ENCODE peak calls at places on chromosomes 7 and 10, in ten cellular contexts. B is neural crest cell; G is transverse colon; P is GM13977; R is left ventricle myocardium inferior; I is CD4-positive, alpha-beta T cell; H is Calu3; X is lower lobe of right lung; Q is right atrium auricular region; S is type B pancreatic cell. K is an unnamed sample.

GRCh38 chr7:156703209-156703608 is 62.6 kb downstream of the RNF32 start:
- DNase-seq in B (no peak), I (no peak), G (no peak), Q (no peak), X (no peak), S (no peak), H (no peak), P (no peak), R (peak), K (no peak)

GRCh38 chr10:111077715-111078504 is 1.1 kb downstream of the ADRA2A start:
- DNase-seq in G (peak), B (no peak), R (peak), S (no peak), Q (peak), P (peak), I (no peak), H (peak), X (peak), K (no peak)

GRCh38 chr10:87915406-87915805 is 52.0 kb downstream of the PTEN start:
- DNase-seq in P (no peak), I (no peak), H (no peak), S (no peak), R (no peak), B (no peak), X (no peak), G (no peak), Q (no peak), K (no peak)

GRCh38 chr7:2968616-2969397 is 74.9 kb downstream of the CARD11 start:
- DNase-seq in P (no peak), I (no peak), S (no peak), Q (no peak), B (peak), X (no peak), G (no peak), R (no peak), H (no peak), K (no peak)

GRCh38 chr7:28029036-28029435 is 151.6 kb downstream of the JAZF1 start:
- DNase-seq in I (no peak), B (no peak), Q (no peak), R (no peak), X (no peak), P (no peak), S (no peak), H (no peak), G (no peak), K (no peak)

GRCh38 chr10:7206407-7207127 is 204.3 kb downstream of the SFMBT2 start:
- DNase-seq in R (no peak), B (no peak), G (no peak), P (no peak), I (no peak), H (no peak), X (no peak), S (no peak), Q (no peak), K (peak)

GRCh38 chr7:146414872-146415271 is 298.3 kb downstream of the CNTNAP2 start:
- DNase-seq in B (no peak), Q (no peak), I (no peak), G (no peak), P (no peak), R (no peak), H (no peak), S (no peak), X (no peak), K (no peak)

GRCh38 chr10:105800626-105801025 is 1159.5 kb downstream of the SORCS3 start:
- DNase-seq in P (no peak), S (no peak), B (no peak), H (no peak), I (no peak), R (no peak), X (no peak), Q (no peak), G (no peak), K (no peak)

GRCh38 chr10:99870051-99870730 is 87.8 kb downstream of the ABCC2 start:
- DNase-seq in B (no peak), R (no peak), I (peak), H (no peak), Q (no peak), X (no peak), S (no peak), G (no peak), P (no peak), K (no peak)

GRCh38 chr10:99374972-99375371 is 45.8 kb downstream of the CNNM1 start:
- DNase-seq in I (no peak), R (no peak), P (no peak), B (no peak), Q (no peak), X (no peak), G (no peak), S (no peak), H (no peak), K (no peak)

GRCh38 chr10:116113721-116114501 is 159.1 kb downstream of the GFRA1 start:
- DNase-seq in X (no peak), R (no peak), H (no peak), P (no peak), I (no peak), S (no peak), Q (no peak), G (no peak), B (no peak), K (no peak)

GRCh38 chr10:80535671-80536360 is 1.9 kb upstream of the SH2D4B start:
- DNase-seq in B (no peak), H (peak), P (peak), S (no peak), I (peak), G (peak), Q (no peak), X (peak), R (peak), K (peak)

GRCh38 chr10:87713707-87714106 is 54.0 kb downstream of the PAPSS2 start:
- DNase-seq in X (no peak), Q (no peak), P (no peak), B (no peak), I (no peak), G (no peak), R (no peak), H (no peak), S (no peak), K (no peak)

GRCh38 chr10:24574161-24574560 is 149.5 kb downstream of the ARHGAP21 start:
- DNase-seq in P (no peak), B (no peak), I (no peak), H (no peak), X (no peak), S (no peak), G (no peak), Q (no peak), R (no peak), K (no peak)

DNA sequence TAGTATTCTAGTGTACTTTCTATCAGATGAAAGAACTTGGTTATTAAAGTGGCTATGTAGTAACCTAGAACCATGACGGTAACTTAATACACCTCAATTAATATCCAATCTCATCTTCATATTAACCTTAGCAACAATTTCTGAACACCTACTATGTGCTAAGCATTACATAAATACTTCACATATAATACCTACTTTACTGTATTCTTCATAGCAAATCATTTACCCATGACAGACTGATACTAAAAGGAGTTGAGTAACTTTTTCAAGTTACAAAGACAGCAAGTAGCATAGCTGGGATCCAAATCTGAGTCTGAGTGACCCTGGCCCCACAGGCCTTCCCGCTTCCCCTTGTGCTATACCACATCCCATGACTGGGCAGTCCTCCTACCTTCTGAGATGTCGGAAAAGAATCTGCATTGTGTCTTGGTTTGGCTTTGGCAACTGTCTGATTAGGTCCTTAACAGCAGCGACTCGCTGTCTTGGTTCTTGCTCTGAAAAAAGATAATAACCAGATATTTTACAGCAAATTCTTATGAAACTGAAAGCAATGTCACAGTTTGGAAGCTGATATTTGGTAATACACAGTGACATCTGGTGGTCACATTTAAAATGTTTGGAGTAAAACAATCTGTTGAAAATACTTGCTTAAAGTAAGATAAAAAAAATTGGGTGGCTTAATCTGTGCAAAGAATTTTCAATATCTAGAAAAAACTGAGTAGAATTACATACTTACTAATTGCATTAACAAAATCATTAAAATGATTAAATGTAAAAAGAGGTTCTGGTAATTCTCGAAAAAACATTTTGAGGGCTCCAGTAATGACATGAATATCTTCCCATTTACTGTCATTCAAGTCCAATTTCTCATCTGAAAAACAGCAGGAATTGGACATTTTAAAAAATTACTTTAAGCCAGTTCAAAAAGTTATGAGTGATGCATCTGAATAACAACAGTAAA is 120.1 kb downstream of the ARHGAP12 start:
- DNase-seq in Q (peak), I (peak), B (no peak), P (peak), G (peak), S (no peak), X (peak), H (no peak), R (no peak), K (no peak)
- TF ChIP-seq CTCF in Q (peak), I (peak), B (peak), P (peak), G (peak), S (peak), X (peak), H (peak), R (peak), K (peak)

DNA sequence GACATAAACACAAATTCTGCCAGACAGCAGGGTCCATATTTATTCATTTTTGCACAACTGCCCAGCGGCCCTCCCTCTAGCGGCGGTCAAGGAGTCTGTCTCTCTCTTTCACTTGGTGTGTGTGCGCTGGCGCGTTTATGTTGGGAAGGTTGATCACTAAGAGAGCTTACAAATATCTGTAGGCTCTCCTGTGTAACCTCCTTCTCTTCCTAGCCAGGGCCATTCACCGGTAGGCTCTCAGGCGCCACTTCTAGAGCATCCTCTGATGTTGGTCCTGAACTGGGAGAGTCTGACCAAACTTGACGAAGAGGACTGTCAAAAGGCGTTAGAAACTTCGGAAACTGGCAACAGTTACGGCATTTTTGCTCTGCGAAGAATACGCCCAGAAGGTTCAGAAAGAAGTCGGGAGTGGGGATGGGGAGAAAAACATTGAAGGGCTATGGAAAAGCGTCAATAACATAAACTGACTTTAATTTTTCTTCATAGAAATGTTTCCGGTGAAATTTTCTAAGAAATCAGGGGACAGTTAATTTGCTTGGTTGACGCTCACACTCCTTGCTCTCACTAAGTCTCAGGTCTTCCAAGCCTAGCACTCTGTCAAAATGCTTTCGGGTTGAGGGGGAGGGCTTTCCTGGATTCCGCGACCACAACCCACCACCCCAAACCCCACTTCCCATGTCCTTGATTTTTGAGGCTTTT is 731.1 kb downstream of the ZWINT start:
- DNase-seq in G (no peak), I (no peak), P (peak), Q (no peak), X (no peak), B (peak), S (peak), H (no peak), R (no peak), K (no peak)
- TF ChIP-seq CTCF in G (peak), I (no peak), P (peak), Q (peak), X (peak), B (peak), S (peak), H (no peak), R (peak), K (no peak)

GRCh38 chr7:111954474-111955311 is 251.5 kb downstream of the DOCK4 start:
- DNase-seq in R (no peak), B (no peak), I (no peak), H (no peak), P (no peak), Q (no peak), S (no peak), X (no peak), G (no peak), K (no peak)

GRCh38 chr7:111951027-111951426 is 255.2 kb downstream of the DOCK4 start:
- DNase-seq in P (no peak), B (no peak), R (no peak), H (no peak), Q (no peak), S (no peak), X (no peak), I (no peak), G (no peak), K (no peak)

GRCh38 chr7:111958431-111958830 is 247.8 kb downstream of the DOCK4 start:
- DNase-seq in Q (no peak), X (no peak), G (no peak), S (no peak), R (no peak), H (no peak), P (no peak), I (no peak), B (no peak), K (no peak)

GRCh38 chr7:111954056-111954455 is 252.1 kb downstream of the DOCK4 start:
- DNase-seq in P (no peak), B (no peak), R (no peak), S (no peak), G (no peak), X (no peak), I (no peak), Q (no peak), H (no peak), K (no peak)

DNA sequence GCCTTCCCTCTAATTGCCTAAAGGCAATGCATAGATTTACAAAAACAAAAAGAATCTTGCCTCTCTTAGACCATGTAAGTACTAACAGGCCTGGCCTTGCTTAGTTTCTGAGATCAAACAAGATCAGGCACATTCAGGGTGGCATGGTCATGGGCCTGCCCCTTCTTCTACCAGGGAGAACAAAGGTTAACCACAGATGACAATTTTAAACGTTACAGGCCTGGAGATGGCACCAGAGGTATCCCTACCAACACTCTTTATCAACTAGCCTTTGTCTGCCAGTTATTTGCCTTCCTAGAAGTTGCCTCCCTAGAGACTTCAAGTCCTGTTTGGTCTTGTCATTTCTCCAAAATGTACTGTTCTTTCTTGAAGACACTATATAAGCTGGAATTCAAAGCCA is 252.6 kb downstream of the DOCK4 start:
- DNase-seq in S (no peak), R (no peak), G (no peak), P (no peak), I (no peak), H (no peak), B (no peak), Q (no peak), X (no peak), K (no peak)
- TF ChIP-seq CTCF in S (no peak), R (peak), G (no peak), P (no peak), I (no peak), H (no peak), B (no peak), Q (peak), X (no peak), K (no peak)

DNA sequence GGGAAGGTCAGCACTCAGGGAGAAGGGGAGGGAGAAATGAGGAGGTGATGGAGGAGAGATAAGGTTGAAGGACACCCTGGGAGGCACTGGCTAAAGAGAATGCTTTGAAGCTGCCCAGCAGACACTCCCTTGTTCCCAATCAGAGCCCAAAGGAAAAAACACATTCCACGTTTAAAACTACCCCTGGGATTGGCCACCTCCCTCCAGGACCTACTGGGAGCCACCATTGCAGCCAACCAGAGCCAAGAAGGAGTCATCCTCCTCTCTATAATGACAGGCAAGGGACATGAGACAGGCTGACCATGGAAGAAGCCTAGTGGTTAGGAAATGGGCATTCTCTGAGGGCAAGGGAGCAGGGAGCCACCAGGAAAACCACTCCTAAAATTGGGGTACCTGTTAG is 43.8 kb downstream of the MYO1G start:
- DNase-seq in B (no peak), R (no peak), S (no peak), H (no peak), X (no peak), P (no peak), G (no peak), Q (no peak), I (no peak), K (no peak)
- TF ChIP-seq CTCF in B (no peak), R (no peak), S (no peak), H (no peak), X (no peak), P (no peak), G (no peak), Q (no peak), I (no peak), K (no peak)

DNA sequence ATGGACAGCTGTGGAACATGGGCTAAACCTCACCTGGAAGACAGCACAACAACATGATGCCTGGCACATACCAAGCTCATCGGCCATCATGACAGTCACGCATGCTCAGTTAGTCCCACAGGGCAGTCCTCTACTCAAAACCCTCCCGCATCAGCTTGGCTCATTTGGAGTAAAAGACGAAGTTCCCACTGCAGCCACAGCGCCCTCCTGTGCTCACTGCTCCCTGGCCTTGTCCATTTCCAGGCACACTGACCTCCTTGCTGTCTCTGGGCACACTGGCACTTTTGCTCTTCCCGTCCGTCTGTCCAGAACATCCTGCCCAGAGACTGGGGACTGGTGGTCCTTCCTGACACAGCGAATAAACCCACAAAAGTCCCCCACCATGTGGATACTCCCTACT is 66.2 kb downstream of the LARP4B start:
- DNase-seq in S (no peak), X (no peak), P (no peak), H (no peak), R (no peak), G (no peak), B (no peak), Q (no peak), I (no peak), K (no peak)
- TF ChIP-seq CTCF in S (no peak), X (no peak), P (peak), H (no peak), R (no peak), G (no peak), B (no peak), Q (no peak), I (no peak), K (no peak)